ENCODE peak calls at places on chromosomes 13 and 19, in four cellular contexts. One of them, this sample, is unnamed.

GRCh38 chr13:107581009-107581408 is 634.3 kb downstream of the LIG4 start:
- DNase-seq in stomach: no peak
- DNase-seq in effector memory CD8-positive, alpha-beta T cell: no peak
- DNase-seq in tibial artery: no peak
- DNase-seq in this sample: no peak

GRCh38 chr19:18063463-18063862 is 23.3 kb downstream of the IL12RB1 start:
- DNase-seq in stomach: no peak
- DNase-seq in effector memory CD8-positive, alpha-beta T cell: peak; percentile 29
- DNase-seq in tibial artery: no peak
- DNase-seq in this sample: no peak

GRCh38 chr19:46573679-46574522 is 27.2 kb upstream of the CALM3 start:
- DNase-seq in stomach: no peak
- DNase-seq in effector memory CD8-positive, alpha-beta T cell: no peak
- DNase-seq in tibial artery: no peak
- DNase-seq in this sample: no peak

GRCh38 chr19:13149628-13150186 is 468 bp downstream of the STX10 start:
- DNase-seq in stomach: peak; percentile 61
- DNase-seq in effector memory CD8-positive, alpha-beta T cell: peak; percentile 23
- DNase-seq in tibial artery: peak; percentile 82
- DNase-seq in this sample: no peak

GRCh38 chr19:46809534-46810272 is 21.3 kb upstream of the SLC1A5 start:
- DNase-seq in stomach: no peak
- DNase-seq in effector memory CD8-positive, alpha-beta T cell: no peak
- DNase-seq in tibial artery: no peak
- DNase-seq in this sample: no peak

GRCh38 chr13:110339263-110339662 is 32.2 kb downstream of the COL4A2 start:
- DNase-seq in stomach: no peak
- DNase-seq in effector memory CD8-positive, alpha-beta T cell: no peak
- DNase-seq in tibial artery: peak; percentile 57
- DNase-seq in this sample: no peak

GRCh38 chr13:42990147-42990990 is 1.7 kb downstream of the EPSTI1 start:
- DNase-seq in stomach: no peak
- DNase-seq in effector memory CD8-positive, alpha-beta T cell: no peak
- DNase-seq in tibial artery: no peak
- DNase-seq in this sample: no peak

GRCh38 chr13:20561731-20562130 is 5.2 kb upstream of the IFT88 start:
- DNase-seq in stomach: no peak
- DNase-seq in effector memory CD8-positive, alpha-beta T cell: no peak
- DNase-seq in tibial artery: no peak
- DNase-seq in this sample: no peak

GRCh38 chr13:98492335-98493034 is 84.4 kb downstream of the STK24 start:
- DNase-seq in stomach: no peak
- DNase-seq in effector memory CD8-positive, alpha-beta T cell: no peak
- DNase-seq in tibial artery: no peak
- DNase-seq in this sample: no peak

GRCh38 chr13:100235311-100235901 is 146.5 kb downstream of the PCCA start:
- DNase-seq in stomach: no peak
- DNase-seq in effector memory CD8-positive, alpha-beta T cell: peak; percentile 20
- DNase-seq in tibial artery: no peak
- DNase-seq in this sample: no peak

GRCh38 chr19:10007811-10008211 is 2.5 kb downstream of the COL5A3 start:
- DNase-seq in stomach: no peak
- DNase-seq in effector memory CD8-positive, alpha-beta T cell: no peak
- DNase-seq in tibial artery: no peak
- DNase-seq in this sample: no peak

GRCh38 chr19:459724-460511 is 915 bp downstream of the SHC2 start:
- DNase-seq in stomach: peak; percentile 69
- DNase-seq in effector memory CD8-positive, alpha-beta T cell: no peak
- DNase-seq in tibial artery: peak; percentile 70
- DNase-seq in this sample: no peak

GRCh38 chr13:28495586-28496564 is 947 bp upstream of the FLT1 start:
- DNase-seq in stomach: no peak
- DNase-seq in effector memory CD8-positive, alpha-beta T cell: no peak
- DNase-seq in tibial artery: no peak
- DNase-seq in this sample: no peak

GRCh38 chr13:83024955-83025594 is 857.2 kb downstream of the SLITRK1 start:
- DNase-seq in stomach: no peak
- DNase-seq in effector memory CD8-positive, alpha-beta T cell: no peak
- DNase-seq in tibial artery: no peak
- DNase-seq in this sample: no peak

GRCh38 chr13:73138276-73138950 is 79.6 kb downstream of the KLF5 start:
- DNase-seq in stomach: peak; percentile 69
- DNase-seq in effector memory CD8-positive, alpha-beta T cell: no peak
- DNase-seq in tibial artery: no peak
- DNase-seq in this sample: no peak

GRCh38 chr13:32472194-32472621 is 44.3 kb upstream of the N4BP2L1 start:
- DNase-seq in stomach: no peak
- DNase-seq in effector memory CD8-positive, alpha-beta T cell: no peak
- DNase-seq in tibial artery: no peak
- DNase-seq in this sample: no peak

GRCh38 chr19:35911790-35912189 is 3.7 kb upstream of the TYROBP start:
- DNase-seq in stomach: peak; percentile 83
- DNase-seq in effector memory CD8-positive, alpha-beta T cell: no peak
- DNase-seq in tibial artery: no peak
- DNase-seq in this sample: no peak

GRCh38 chr19:43439183-43440063 is 24.7 kb downstream of the TEX101 start:
- DNase-seq in stomach: no peak
- DNase-seq in effector memory CD8-positive, alpha-beta T cell: peak; percentile 21
- DNase-seq in tibial artery: no peak
- DNase-seq in this sample: peak; percentile 9

GRCh38 chr13:81726037-81726726 is 1385.3 kb upstream of the SPRY2 start:
- DNase-seq in stomach: no peak
- DNase-seq in effector memory CD8-positive, alpha-beta T cell: no peak
- DNase-seq in tibial artery: no peak
- DNase-seq in this sample: no peak

GRCh38 chr19:16095071-16095571 is 16.6 kb upstream of the RAB8A start:
- DNase-seq in stomach: no peak
- DNase-seq in effector memory CD8-positive, alpha-beta T cell: no peak
- DNase-seq in tibial artery: no peak
- DNase-seq in this sample: no peak

GRCh38 chr19:49758292-49758691 is 4.8 kb downstream of the TSKS start:
- DNase-seq in stomach: no peak
- DNase-seq in effector memory CD8-positive, alpha-beta T cell: no peak
- DNase-seq in tibial artery: no peak
- DNase-seq in this sample: no peak

GRCh38 chr13:114268344-114269280 is 12.8 kb upstream of the UPF3A start:
- DNase-seq in stomach: no peak
- DNase-seq in effector memory CD8-positive, alpha-beta T cell: peak; percentile 10
- DNase-seq in tibial artery: no peak
- DNase-seq in this sample: no peak

This sample was measured in effector CD8-positive, alpha-beta T cell.